ENCODE peak calls at places on chromosomes 12 and 14, in four cellular contexts. U is MCF 10A, V is HFF-Myc, I is GM23338. P is an unnamed sample.
A peak's percentile ranks its signal among the peaks of the same experiment; 100 is the strongest.

GRCh38 chr12:108394196-108394595 is 55.1 kb upstream of the CMKLR1 start:
- DNase-seq in U (no peak), V (no peak), I (no peak), P (no peak)

GRCh38 chr14:50830044-50830931 is 674 bp downstream of the NIN start:
- DNase-seq in U (peak; percentile 44), I (peak; percentile 83), V (no peak), P (peak; percentile 67)

GRCh38 chr12:51070004-51070403 is 13.4 kb downstream of the CSRNP2 start:
- DNase-seq in I (no peak), U (peak; percentile 97), V (no peak), P (no peak)

GRCh38 chr12:46445551-46446235 is 73.1 kb upstream of the SLC38A2 start:
- DNase-seq in U (no peak), I (no peak), V (no peak), P (no peak)

GRCh38 chr12:26614217-26614616 is 218.8 kb downstream of the ITPR2 start:
- DNase-seq in V (no peak), U (peak; percentile 51), I (peak; percentile 71), P (peak; percentile 42)

GRCh38 chr14:68897559-68898160 is 81.4 kb downstream of the ACTN1 start:
- DNase-seq in U (no peak), V (no peak), I (no peak), P (no peak)

GRCh38 chr12:128557231-128557630 is 266.5 kb downstream of the SLC15A4 start:
- DNase-seq in I (no peak), U (no peak), V (no peak), P (no peak)

GRCh38 chr14:52797653-52798052 is 6.2 kb upstream of the GNPNAT1 start:
- DNase-seq in V (no peak), U (no peak), I (peak; percentile 17), P (no peak)

GRCh38 chr12:107903377-107904061 is 129.0 kb downstream of the ASCL4 start:
- DNase-seq in U (no peak), I (peak; percentile 91), V (no peak), P (peak; percentile 82)

GRCh38 chr14:70193396-70193795 is 4.6 kb upstream of the SLC8A3 start:
- DNase-seq in U (no peak), V (no peak), I (no peak), P (no peak)

GRCh38 chr12:109900752-109901580 is 892 bp downstream of the TCHP start:
- DNase-seq in U (peak; percentile 11), V (no peak), I (peak; percentile 74), P (peak; percentile 30)

GRCh38 chr14:99277534-99277933 is 5.5 kb upstream of the BCL11B start:
- DNase-seq in U (no peak), V (no peak), I (no peak), P (no peak)

GRCh38 chr12:11834925-11835324 is 185.5 kb downstream of the ETV6 start:
- DNase-seq in I (no peak), U (no peak), V (no peak), P (no peak)

GRCh38 chr12:66984962-66985361 is 284.2 kb upstream of the CAND1 start:
- DNase-seq in V (no peak), I (no peak), U (peak; percentile 64), P (no peak)

GRCh38 chr12:101746661-101747060 is 7.4 kb upstream of the SYCP3 start:
- DNase-seq in U (no peak), I (no peak), V (no peak), P (no peak)

GRCh38 chr14:61628192-61628591 is 67.1 kb upstream of the HIF1A start:
- DNase-seq in I (no peak), V (no peak), U (no peak), P (no peak)

GRCh38 chr14:88505621-88506020 is 49.2 kb downstream of the PTPN21 start:
- DNase-seq in U (no peak), I (no peak), V (no peak), P (no peak)

GRCh38 chr12:3168775-3169221 is 91.6 kb downstream of the TSPAN9 start:
- DNase-seq in I (no peak), V (peak; percentile 81), U (peak; percentile 97), P (no peak)

GRCh38 chr12:104718581-104718980 is 239.5 kb downstream of the SLC41A2 start:
- DNase-seq in V (no peak), U (no peak), I (no peak), P (no peak)

GRCh38 chr14:41859336-41859735 is 252.7 kb downstream of the LRFN5 start:
- DNase-seq in I (no peak), V (no peak), U (peak; percentile 67), P (no peak)

GRCh38 chr12:10722502-10722904 is 620 bp downstream of the YBX3 start:
- DNase-seq in V (no peak), I (no peak), U (peak; percentile 47), P (peak; percentile 52)

GRCh38 chr14:32611752-32612151 is 282.7 kb downstream of the AKAP6 start:
- DNase-seq in U (peak; percentile 80), V (no peak), I (no peak), P (no peak)

GRCh38 chr14:70919774-70920173 is 12.5 kb downstream of the PCNX1 start:
- DNase-seq in U (peak; percentile 49), I (peak; percentile 25), V (no peak), P (no peak)

GRCh38 chr12:55068416-55069010 is 48.7 kb downstream of the NEUROD4 start:
- DNase-seq in U (peak; percentile 65), V (peak; percentile 55), I (peak; percentile 93), P (peak; percentile 57)

GRCh38 chr12:68529466-68529865 is 81.2 kb upstream of the RAP1B start:
- DNase-seq in I (no peak), V (no peak), U (no peak), P (no peak)
- TF ChIP-seq CTCF in I (no peak), V (no peak), U (no peak), P (no peak)

DNA sequence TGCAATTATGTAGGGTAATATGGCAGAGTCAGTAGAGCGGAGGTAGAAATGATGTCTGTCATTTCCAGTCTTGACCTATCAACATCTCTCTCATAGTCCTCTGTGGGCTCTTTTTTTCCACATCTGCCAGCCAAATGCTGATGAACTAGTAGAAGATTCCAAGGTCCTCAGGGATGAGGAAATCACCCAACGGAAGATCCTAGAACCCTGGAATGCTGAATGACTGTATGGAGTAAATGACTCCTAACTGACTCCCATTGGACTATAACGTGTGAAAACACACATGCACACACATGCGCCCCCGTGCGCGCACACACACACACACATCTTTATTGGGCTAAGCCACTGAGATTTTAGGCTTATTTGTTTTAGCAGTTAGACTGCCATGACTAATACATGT is 159.2 kb downstream of the MYRFL start:
- DNase-seq in V (no peak), I (no peak), U (no peak), P (no peak)
- TF ChIP-seq CTCF in V (no peak), I (no peak), U (no peak), P (no peak)

GRCh38 chr14:97379091-97379531 is 581.9 kb downstream of the VRK1 start:
- DNase-seq in U (no peak), I (peak; percentile 45), V (no peak), P (no peak)
- TF ChIP-seq CTCF in U (no peak), I (no peak), V (no peak), P (no peak)

GRCh38 chr14:105351410-105351809 is 36.9 kb downstream of the PACS2 start:
- DNase-seq in U (no peak), I (no peak), V (no peak), P (no peak)
- TF ChIP-seq CTCF in U (no peak), I (no peak), V (no peak), P (no peak)

DNA sequence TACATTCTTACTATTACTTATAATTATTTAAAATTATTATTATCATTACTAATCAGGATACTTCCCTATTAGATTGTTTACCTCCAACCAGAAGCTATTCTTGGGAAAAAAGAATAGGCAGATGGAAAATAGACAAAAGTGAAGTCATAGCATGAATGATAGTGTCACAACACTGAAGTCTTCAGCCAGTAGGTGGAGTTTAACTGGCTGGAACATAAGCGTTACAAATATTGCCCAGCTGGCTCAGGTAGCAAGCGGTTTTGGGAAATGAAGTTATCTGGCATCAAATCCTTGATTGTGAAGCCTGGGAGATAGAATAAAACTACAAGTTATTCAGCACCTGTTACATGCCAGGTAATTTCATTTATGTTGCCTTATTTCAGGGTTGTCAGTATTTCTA is 762.9 kb downstream of the C12orf50 start:
- DNase-seq in I (peak; percentile 40), U (no peak), V (no peak), P (no peak)
- TF ChIP-seq CTCF in I (peak; percentile 42), U (no peak), V (no peak), P (no peak)

GRCh38 chr14:90061849-90062794 is at the start of gene KCNK13:
- DNase-seq in I (peak; percentile 72), V (no peak), U (no peak), P (peak; percentile 50)

GRCh38 chr14:90062852-90063539 is 1.2 kb downstream of the KCNK13 start:
- DNase-seq in U (no peak), I (peak; percentile 21), V (no peak), P (no peak)

GRCh38 chr14:90060965-90061848 is 587 bp upstream of the KCNK13 start:
- DNase-seq in V (no peak), I (peak; percentile 63), U (no peak), P (peak; percentile 72)

GRCh38 chr14:90058876-90059458 is 2.8 kb upstream of the KCNK13 start:
- DNase-seq in I (no peak), V (no peak), U (peak; percentile 8), P (no peak)

GRCh38 chr14:90060312-90060964 is 1.4 kb upstream of the KCNK13 start:
- DNase-seq in U (peak; percentile 16), V (no peak), I (peak; percentile 87), P (peak; percentile 75)
- TF ChIP-seq CTCF in U (no peak), V (peak; percentile 50), I (peak; percentile 43), P (peak; percentile 53)

P was measured in nephron progenitor cell.